ENCODE peak calls at places on chromosomes 1 and 21, in five cellular contexts. M is neuronal stem cell, F is H9, B is mesenchymal stem cell, C is H1. Z is an unnamed sample.

GRCh38 chr1:226862900-226863299 is 7.5 kb upstream of the PSEN2 start:
- DNase-seq in M (no peak), B (peak), F (no peak), C (peak), Z (no peak)

GRCh38 chr1:16441312-16441641 is 753 bp downstream of the NECAP2 start:
- DNase-seq in M (no peak), B (no peak), C (no peak), F (no peak), Z (peak)

GRCh38 chr1:32137111-32137510 is 29.3 kb downstream of the KPNA6 start:
- DNase-seq in C (no peak), M (no peak), B (no peak), F (no peak), Z (peak)

GRCh38 chr1:154434346-154435075 is 29.4 kb downstream of the IL6R start:
- DNase-seq in M (no peak), F (no peak), B (peak), C (no peak), Z (peak)

GRCh38 chr1:10932088-10932487 is 80.4 kb upstream of the TARDBP start:
- DNase-seq in C (no peak), F (no peak), M (no peak), B (no peak), Z (no peak)

GRCh38 chr1:19710825-19711611 is 46.3 kb downstream of the HTR6 start:
- DNase-seq in F (no peak), M (no peak), C (no peak), B (no peak), Z (no peak)

GRCh38 chr21:41506526-41507520 is 1.1 kb downstream of the TMPRSS2 start:
- DNase-seq in B (peak), M (peak), F (peak), C (peak), Z (peak)

GRCh38 chr1:73800376-73800775 is 397.6 kb downstream of the LRRIQ3 start:
- DNase-seq in F (no peak), B (peak), M (no peak), C (no peak), Z (peak)

GRCh38 chr1:12565966-12566352 is 52.1 kb downstream of the DHRS3 start:
- DNase-seq in F (no peak), B (no peak), C (no peak), M (no peak), Z (no peak)

GRCh38 chr1:180291004-180291403 is 60.9 kb downstream of the LHX4 start:
- DNase-seq in C (no peak), F (no peak), B (no peak), M (no peak), Z (no peak)

GRCh38 chr1:152089014-152089674 is at the start of gene TCHHL1:
- DNase-seq in M (no peak), C (no peak), B (no peak), F (no peak), Z (peak)

GRCh38 chr21:26433386-26433785 is 139.7 kb downstream of the CYYR1 start:
- DNase-seq in B (no peak), F (no peak), M (no peak), C (no peak), Z (peak)

GRCh38 chr1:45994423-45994822 is 138.0 kb downstream of the PIK3R3 start:
- DNase-seq in M (no peak), B (no peak), C (no peak), F (no peak), Z (no peak)

GRCh38 chr1:6419397-6419802 is 319 bp downstream of the HES2 start:
- DNase-seq in M (no peak), F (peak), C (peak), B (no peak), Z (no peak)

GRCh38 chr1:57431400-57431799 is 7.5 kb upstream of the DAB1 start:
- DNase-seq in M (no peak), C (no peak), F (no peak), B (no peak), Z (no peak)

GRCh38 chr1:165865941-165866340 is 38.5 kb downstream of the UCK2 start:
- DNase-seq in B (no peak), C (no peak), F (no peak), M (no peak), Z (no peak)

GRCh38 chr1:245129811-245130210 is 25.0 kb upstream of the KIF26B start:
- DNase-seq in F (no peak), B (no peak), C (no peak), M (no peak), Z (no peak)

GRCh38 chr1:18527921-18528320 is 47.2 kb downstream of the KLHDC7A start:
- DNase-seq in M (no peak), C (peak), B (no peak), F (no peak), Z (peak)

GRCh38 chr21:35265170-35265877 is 216.2 kb upstream of the RUNX1 start:
- DNase-seq in C (no peak), B (peak), M (no peak), F (no peak), Z (peak)

GRCh38 chr1:63414691-63415090 is 47.3 kb downstream of the ALG6 start:
- DNase-seq in F (no peak), C (no peak), B (no peak), M (no peak), Z (no peak)

GRCh38 chr1:219174672-219175564 is 1.2 kb downstream of the LYPLAL1 start:
- DNase-seq in C (no peak), M (peak), B (peak), F (no peak), Z (peak)

GRCh38 chr1:46202975-46203737 is at the start of gene LURAP1:
- DNase-seq in F (peak), C (peak), M (peak), B (peak), Z (no peak)

GRCh38 chr1:11341881-11342552 is 69.0 kb downstream of the UBIAD1 start:
- DNase-seq in C (no peak), F (no peak), B (no peak), M (no peak), Z (no peak)

GRCh38 chr1:27527857-27528700 is 38.1 kb upstream of the WASF2 start:
- DNase-seq in M (peak), C (peak), B (no peak), F (peak), Z (peak)

GRCh38 chr21:26587621-26588260 is 14.7 kb upstream of the CYYR1 start:
- DNase-seq in B (peak), M (no peak), F (no peak), C (no peak), Z (no peak)

GRCh38 chr1:10446790-10447422 is 2.9 kb upstream of the CORT start:
- DNase-seq in B (no peak), F (no peak), C (no peak), M (no peak), Z (no peak)

GRCh38 chr1:45015683-45016082 is 3.6 kb downstream of the UROD start:
- DNase-seq in F (no peak), C (no peak), M (no peak), B (no peak), Z (no peak)

GRCh38 chr1:100023482-100023881 is 53.7 kb downstream of the SLC35A3 start:
- DNase-seq in C (no peak), M (no peak), B (no peak), F (no peak), Z (no peak)

GRCh38 chr1:111203681-111204210 is 3.3 kb upstream of the DENND2D start:
- DNase-seq in M (no peak), B (no peak), F (no peak), C (no peak), Z (no peak)

GRCh38 chr1:30834249-30834648 is 74.3 kb downstream of the SDC3 start:
- DNase-seq in B (no peak), F (no peak), M (no peak), C (no peak), Z (no peak)

GRCh38 chr1:17790383-17791054 is 35.4 kb downstream of the ACTL8 start:
- DNase-seq in C (no peak), B (no peak), M (no peak), F (peak), Z (no peak)

GRCh38 chr1:113036639-113037321 is 36.2 kb upstream of the LRIG2 start:
- DNase-seq in C (no peak), F (no peak), B (peak), M (no peak), Z (no peak)

GRCh38 chr21:32240708-32241433 is 38.0 kb downstream of the MIS18A start:
- DNase-seq in C (no peak), B (no peak), M (no peak), F (no peak), Z (no peak)

GRCh38 chr1:66405046-66405445 is 128.9 kb upstream of the SGIP1 start:
- DNase-seq in C (no peak), F (no peak), M (no peak), B (no peak), Z (no peak)
- H2BK12ac ChIP-seq in C (no peak), F (no peak), M (no peak), B (no peak), Z (no peak)

GRCh38 chr1:50644447-50645105 is 221.3 kb upstream of the DMRTA2 start:
- DNase-seq in M (no peak), B (peak), F (no peak), C (no peak), Z (no peak)
- H3K9ac ChIP-seq in M (no peak), B (no peak), F (no peak), C (no peak), Z (no peak)

DNA sequence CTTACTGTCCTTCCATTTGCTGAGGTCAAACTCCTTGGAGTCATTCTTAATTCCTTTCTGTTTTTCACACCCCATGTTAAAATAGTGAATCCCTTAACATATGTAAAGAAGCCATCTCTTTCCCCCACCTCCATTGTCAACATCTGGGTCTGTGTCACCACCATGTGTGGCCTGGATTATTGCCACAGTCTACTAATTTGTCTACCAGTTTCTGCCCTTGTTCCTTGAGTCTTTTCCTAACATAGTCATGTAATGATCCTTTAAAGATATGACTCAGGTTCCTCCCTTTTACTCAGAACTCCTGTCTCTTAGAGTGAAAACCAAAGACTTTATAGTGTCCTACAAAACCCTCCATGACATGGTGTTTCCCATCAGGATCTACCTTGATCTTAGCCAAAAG is 104.8 kb downstream of the ST6GALNAC3 start:
- DNase-seq in M (no peak), B (no peak), F (no peak), C (no peak), Z (no peak)
- H2BK12ac ChIP-seq in M (no peak), B (no peak), F (no peak), C (no peak), Z (no peak)

GRCh38 chr1:36515315-36516138 is 32.8 kb upstream of the CSF3R start:
- DNase-seq in F (no peak), C (no peak), B (no peak), M (no peak), Z (no peak)

GRCh38 chr1:36520056-36520455 is 37.3 kb upstream of the CSF3R start:
- DNase-seq in F (no peak), M (no peak), B (no peak), C (peak), Z (no peak)

GRCh38 chr1:36517019-36517387 is 34.3 kb upstream of the CSF3R start:
- DNase-seq in F (no peak), B (no peak), C (no peak), M (no peak), Z (no peak)

GRCh38 chr1:36516372-36517018 is 33.8 kb upstream of the CSF3R start:
- DNase-seq in F (peak), B (peak), M (peak), C (peak), Z (peak)

GRCh38 chr1:36517415-36517814 is 34.7 kb upstream of the CSF3R start:
- DNase-seq in F (no peak), B (no peak), M (no peak), C (no peak), Z (no peak)
- H3K9ac ChIP-seq in F (no peak), B (no peak), M (no peak), C (no peak), Z (no peak)

GRCh38 chr1:1044455-1044854 is 24.5 kb downstream of the AGRN start:
- DNase-seq in C (no peak), F (no peak), B (no peak), M (no peak), Z (no peak)

GRCh38 chr1:1042831-1043230 is 22.9 kb downstream of the AGRN start:
- DNase-seq in C (no peak), B (no peak), M (no peak), F (no peak), Z (no peak)

GRCh38 chr1:1043411-1043810 is 23.5 kb downstream of the AGRN start:
- DNase-seq in M (no peak), C (no peak), F (no peak), B (no peak), Z (no peak)

GRCh38 chr1:1045129-1045528 is 25.2 kb downstream of the AGRN start:
- DNase-seq in F (no peak), M (no peak), C (no peak), B (no peak), Z (no peak)

GRCh38 chr1:1043921-1044320 is 24.0 kb downstream of the AGRN start:
- DNase-seq in M (no peak), B (no peak), C (no peak), F (no peak), Z (no peak)
- H2BK12ac ChIP-seq in M (no peak), B (no peak), C (no peak), F (no peak), Z (no peak)

DNA sequence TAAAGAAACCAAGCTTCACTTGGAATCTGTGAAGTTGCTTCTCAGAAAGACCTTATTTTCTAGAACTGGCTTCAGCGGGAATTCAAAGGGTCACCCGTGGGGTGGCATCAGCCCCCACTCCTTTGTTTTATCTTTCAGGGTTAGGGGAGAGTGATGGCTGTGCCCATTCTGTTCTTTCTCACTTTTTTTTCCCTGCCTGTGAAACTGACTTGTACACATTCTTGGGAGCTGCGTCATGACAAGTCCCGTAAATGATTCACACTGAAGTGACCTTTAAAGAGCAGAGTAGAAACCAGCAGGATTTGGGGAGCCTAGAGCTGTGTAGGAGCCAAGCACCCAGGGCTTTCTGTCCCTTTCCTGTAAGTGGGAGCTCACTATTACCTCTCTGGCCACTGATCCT is 43.8 kb downstream of the SLC44A3 start:
- DNase-seq in M (no peak), B (peak), F (no peak), C (no peak), Z (peak)
- H3K9ac ChIP-seq in M (no peak), B (peak), F (no peak), C (no peak), Z (no peak)